ENCODE peak calls at places on chromosomes 5 and 9, in six cellular contexts. P is type B pancreatic cell, A is fibroblast of mammary gland, J is GM20000, Z is brain microvascular endothelial cell, B is fibroblast of villous mesenchyme. G is an unnamed sample.

GRCh38 chr5:81534481-81534840 is 140.5 kb upstream of the ACOT12 start:
- DNase-seq in J (no peak), A (peak; percentile 3), B (peak; percentile 59), P (no peak), Z (no peak), G (peak; percentile 53)

GRCh38 chr9:132498811-132499210 is 83.6 kb upstream of the BARHL1 start:
- DNase-seq in J (no peak), A (no peak), Z (no peak), P (no peak), B (no peak), G (no peak)

GRCh38 chr5:452856-453710 is 10.1 kb downstream of the EXOC3 start:
- DNase-seq in B (peak; percentile 68), J (no peak), A (no peak), P (no peak), Z (no peak), G (no peak)

GRCh38 chr5:41371741-41372140 is 138.7 kb downstream of the PLCXD3 start:
- DNase-seq in Z (no peak), P (no peak), J (no peak), A (peak; percentile 89), B (peak; percentile 32), G (peak; percentile 49)

GRCh38 chr5:133853972-133854371 is 114.5 kb downstream of the C5orf15 start:
- DNase-seq in P (no peak), J (no peak), Z (no peak), A (no peak), B (no peak), G (no peak)

GRCh38 chr9:98811051-98811650 is 3.7 kb downstream of the GALNT12 start:
- DNase-seq in Z (peak; percentile 84), P (no peak), A (peak; percentile 98), B (peak; percentile 82), J (no peak), G (peak; percentile 73)

GRCh38 chr9:110114888-110115259 is 93.1 kb downstream of the C9orf152 start:
- DNase-seq in A (peak; percentile 41), P (no peak), Z (no peak), B (peak; percentile 90), J (no peak), G (peak; percentile 42)

GRCh38 chr5:82765765-82766164 is 311.4 kb downstream of the TMEM167A start:
- DNase-seq in B (no peak), Z (no peak), A (no peak), P (no peak), J (no peak), G (no peak)

GRCh38 chr5:36644727-36645126 is 38.3 kb downstream of the SLC1A3 start:
- DNase-seq in Z (no peak), P (no peak), J (no peak), A (no peak), B (peak; percentile 85), G (no peak)

GRCh38 chr9:3936520-3937235 is 363.2 kb downstream of the GLIS3 start:
- DNase-seq in A (no peak), B (no peak), Z (no peak), P (no peak), J (no peak), G (no peak)

GRCh38 chr5:132176543-132176945 is 51.1 kb downstream of the P4HA2 start:
- DNase-seq in P (no peak), J (no peak), B (no peak), A (no peak), Z (no peak), G (no peak)

GRCh38 chr5:99706160-99706559 is 777.4 kb upstream of the CHD1 start:
- DNase-seq in Z (no peak), A (no peak), P (no peak), B (no peak), J (no peak), G (no peak)

GRCh38 chr5:14223372-14223771 is 80.2 kb downstream of the TRIO start:
- DNase-seq in J (no peak), Z (no peak), P (no peak), A (no peak), B (no peak), G (no peak)

GRCh38 chr5:136198453-136198852 is 5.5 kb upstream of the SMIM32 start:
- DNase-seq in Z (no peak), B (no peak), P (peak; percentile 22), J (no peak), A (no peak), G (no peak)

GRCh38 chr9:132647355-132647754 is 22.4 kb downstream of the DDX31 start:
- DNase-seq in P (no peak), B (peak; percentile 99), A (peak; percentile 100), Z (peak; percentile 99), J (no peak), G (peak; percentile 96)

DNA sequence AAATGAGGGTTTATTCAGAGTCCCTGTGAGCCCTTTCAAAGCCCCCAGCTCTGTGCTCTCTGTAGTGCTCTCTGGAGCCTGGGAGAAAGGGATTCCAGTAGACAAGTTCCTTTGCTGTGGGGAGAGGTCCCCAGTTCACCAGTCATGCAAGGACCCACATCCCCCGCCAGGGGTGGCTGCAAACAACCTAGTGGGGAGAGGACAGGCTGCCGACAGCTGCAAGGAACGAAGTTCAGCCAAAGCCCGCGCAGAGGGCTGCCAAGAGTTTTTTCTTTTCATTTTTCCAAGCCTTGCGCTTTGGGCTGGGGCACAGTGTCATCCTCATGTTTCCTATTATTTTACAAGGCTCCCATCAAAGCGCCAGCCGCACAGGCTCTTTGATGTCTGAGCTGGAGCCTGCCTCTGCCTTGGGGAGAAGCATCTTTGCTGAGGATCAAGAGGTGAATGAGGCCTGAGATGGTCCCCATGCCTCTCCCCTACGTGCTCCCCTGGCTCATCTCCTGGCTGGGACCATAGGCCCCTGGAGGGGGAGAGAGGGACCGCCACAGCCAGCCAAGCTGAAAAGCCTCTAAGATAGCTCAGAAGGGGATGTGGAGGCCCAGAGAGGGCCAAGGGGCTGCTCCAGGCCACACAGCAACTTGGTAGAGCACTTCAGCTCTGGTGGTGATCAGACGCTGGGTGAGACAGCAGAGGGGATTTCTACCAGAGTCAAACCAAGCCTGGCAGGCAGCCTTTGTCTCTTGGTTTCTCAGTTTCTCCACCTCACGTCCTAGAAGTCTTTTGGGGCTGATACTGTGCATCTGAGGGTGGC is 50.5 kb upstream of the SYNPO start:
- DNase-seq in A (peak; percentile 59), Z (no peak), B (peak; percentile 74), J (no peak), P (no peak), G (peak; percentile 51)
- TF ChIP-seq CTCF in A (peak; percentile 67), Z (peak; percentile 82), B (peak; percentile 89), J (no peak), P (peak; percentile 54), G (peak; percentile 65)

DNA sequence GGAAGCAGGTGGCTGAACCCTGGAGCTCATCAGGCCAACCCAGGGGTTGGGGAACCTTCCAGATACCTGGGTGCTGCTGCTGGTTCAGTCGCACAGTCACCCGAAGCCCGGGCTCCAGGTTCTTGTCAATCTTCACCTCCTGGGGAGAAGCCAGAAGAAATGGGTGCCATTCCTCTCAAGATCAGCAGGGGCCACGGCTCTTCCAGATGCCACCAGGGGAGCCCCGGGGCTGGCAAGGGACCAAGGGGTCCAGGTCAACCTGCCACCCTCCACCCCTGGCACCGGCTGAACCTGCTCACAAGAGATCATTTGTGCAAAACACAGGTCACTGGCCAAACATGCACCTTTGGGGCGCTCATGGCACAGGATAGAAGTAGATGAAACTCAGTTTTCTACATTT is 4.7 kb downstream of the SPOUT1 start:
- DNase-seq in Z (no peak), B (no peak), P (no peak), J (no peak), A (no peak), G (no peak)
- TF ChIP-seq CTCF in Z (no peak), B (no peak), P (no peak), J (no peak), A (no peak), G (no peak)

DNA sequence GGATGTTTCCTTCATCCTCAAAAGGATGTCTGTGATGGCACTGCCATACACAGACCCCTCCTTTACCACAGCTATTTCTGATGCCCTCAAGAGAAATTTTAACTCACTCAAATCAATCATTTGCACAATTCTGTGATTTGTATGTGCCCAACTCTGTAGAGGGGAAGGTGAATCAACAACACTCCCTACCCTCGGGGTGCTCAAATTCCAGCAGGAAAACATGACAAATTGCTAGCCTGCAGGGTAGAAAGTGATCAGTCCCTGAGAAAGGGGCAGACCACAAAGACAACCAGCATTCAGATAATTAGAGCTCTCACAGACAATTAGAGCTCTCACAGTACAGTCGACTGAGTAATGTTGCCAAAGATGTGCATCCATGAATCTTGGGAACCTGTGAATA is 45.3 kb upstream of the FOXE1 start:
- DNase-seq in J (no peak), B (no peak), Z (no peak), P (no peak), A (no peak), G (no peak)
- TF ChIP-seq CTCF in J (no peak), B (no peak), Z (no peak), P (no peak), A (no peak), G (no peak)

DNA sequence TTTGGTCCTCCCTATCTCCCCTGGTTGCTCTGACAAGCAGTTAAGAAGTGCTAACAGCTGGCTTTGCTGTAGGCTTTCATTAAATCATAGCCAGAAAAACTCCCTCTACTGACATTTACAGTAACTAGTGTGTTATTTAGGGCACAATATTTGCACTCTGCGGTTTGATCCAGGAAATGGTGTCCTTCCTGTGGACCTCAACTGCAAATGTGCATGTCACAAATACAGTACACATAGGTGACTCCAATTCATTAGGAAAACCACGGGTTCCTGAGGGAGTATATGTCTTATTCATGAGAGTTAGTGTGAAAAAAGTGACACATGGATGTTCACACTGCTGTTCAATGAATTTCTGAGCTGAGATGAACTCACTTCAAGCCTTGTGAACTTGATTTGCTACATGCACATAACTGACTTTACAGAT is 281.6 kb downstream of the EFNA5 start:
- DNase-seq in J (peak; percentile 45), A (peak; percentile 58), B (peak; percentile 50), Z (peak; percentile 89), P (no peak), G (peak; percentile 75)
- TF ChIP-seq CTCF in J (no peak), A (no peak), B (no peak), Z (peak; percentile 19), P (no peak), G (no peak)

GRCh38 chr5:78361226-78361993 is 993 bp downstream of the SCAMP1 start:
- DNase-seq in J (peak; percentile 19), P (no peak), B (peak; percentile 67), Z (peak; percentile 37), A (peak; percentile 84), G (peak; percentile 82)
- TF ChIP-seq CTCF in J (no peak), P (peak; percentile 56), B (no peak), Z (peak; percentile 52), A (peak; percentile 28), G (peak; percentile 17)

DNA sequence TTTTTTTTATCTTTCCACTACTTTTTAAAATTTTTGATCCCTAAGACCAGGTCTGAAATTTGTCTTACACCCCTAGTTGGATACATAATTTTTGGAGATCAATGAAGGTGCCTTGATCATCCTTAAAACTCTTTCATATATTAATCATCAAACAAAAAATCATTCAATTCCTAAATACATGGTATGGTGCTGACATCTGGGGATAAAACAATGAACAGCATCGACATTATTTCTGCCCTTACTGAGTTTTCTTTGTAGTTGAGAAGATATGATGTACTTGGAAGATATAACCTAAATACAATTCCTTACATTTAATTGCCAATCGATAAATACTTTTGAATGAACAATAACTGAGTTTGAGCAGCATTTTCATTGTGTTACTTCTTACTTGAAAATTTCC is 18.3 kb downstream of the SPINK9 start:
- DNase-seq in B (no peak), Z (no peak), A (no peak), P (no peak), J (no peak), G (no peak)
- TF ChIP-seq CTCF in B (no peak), Z (no peak), A (no peak), P (no peak), J (no peak), G (no peak)